ENCODE peak calls at places on chromosomes 3 and 15, in eight cellular contexts. One of them, this sample, is unnamed.

GRCh38 chr3:189712906-189713483 is 81.8 kb downstream of the TP63 start:
- DNase-seq in LoVo: no peak
- DNase-seq in stimulated activated CD4-positive, alpha-beta T cell treated with anti-CD3 and anti-CD28 coated beads, Interleukin-4, amount 100 ng/mL, for 1 hour: no peak
- DNase-seq in activated T-helper 1 cell treated with anti-CD3 and anti-CD28 coated beads, Interleukin-2, amount 50 U/mL, for 16 hours: no peak
- DNase-seq in endothelial cell of umbilical vein: no peak
- DNase-seq in left ventricle myocardium superior: no peak
- DNase-seq in caudate nucleus: no peak
- DNase-seq in brain pericyte: no peak
- DNase-seq in this sample: no peak

GRCh38 chr15:70748281-70748747 is 15.0 kb downstream of the UACA start:
- DNase-seq in endothelial cell of umbilical vein: no peak
- DNase-seq in left ventricle myocardium superior: peak; percentile 72
- DNase-seq in LoVo: no peak
- DNase-seq in brain pericyte: no peak
- DNase-seq in caudate nucleus: no peak
- DNase-seq in stimulated activated CD4-positive, alpha-beta T cell treated with anti-CD3 and anti-CD28 coated beads, Interleukin-4, amount 100 ng/mL, for 1 hour: no peak
- DNase-seq in activated T-helper 1 cell treated with anti-CD3 and anti-CD28 coated beads, Interleukin-2, amount 50 U/mL, for 16 hours: no peak
- DNase-seq in this sample: no peak

GRCh38 chr3:64445318-64446300 is 220.3 kb upstream of the PRICKLE2 start:
- DNase-seq in stimulated activated CD4-positive, alpha-beta T cell treated with anti-CD3 and anti-CD28 coated beads, Interleukin-4, amount 100 ng/mL, for 1 hour: no peak
- DNase-seq in brain pericyte: no peak
- DNase-seq in endothelial cell of umbilical vein: no peak
- DNase-seq in activated T-helper 1 cell treated with anti-CD3 and anti-CD28 coated beads, Interleukin-2, amount 50 U/mL, for 16 hours: no peak
- DNase-seq in left ventricle myocardium superior: peak; percentile 36
- DNase-seq in caudate nucleus: no peak
- DNase-seq in LoVo: no peak
- DNase-seq in this sample: no peak

GRCh38 chr15:50881121-50882048 is 27.1 kb upstream of the AP4E1 start:
- DNase-seq in endothelial cell of umbilical vein: no peak
- DNase-seq in left ventricle myocardium superior: no peak
- DNase-seq in activated T-helper 1 cell treated with anti-CD3 and anti-CD28 coated beads, Interleukin-2, amount 50 U/mL, for 16 hours: no peak
- DNase-seq in LoVo: no peak
- DNase-seq in stimulated activated CD4-positive, alpha-beta T cell treated with anti-CD3 and anti-CD28 coated beads, Interleukin-4, amount 100 ng/mL, for 1 hour: no peak
- DNase-seq in caudate nucleus: no peak
- DNase-seq in brain pericyte: no peak
- DNase-seq in this sample: no peak

GRCh38 chr3:143306419-143306818 is 186.8 kb downstream of the CHST2 start:
- DNase-seq in activated T-helper 1 cell treated with anti-CD3 and anti-CD28 coated beads, Interleukin-2, amount 50 U/mL, for 16 hours: no peak
- DNase-seq in left ventricle myocardium superior: no peak
- DNase-seq in stimulated activated CD4-positive, alpha-beta T cell treated with anti-CD3 and anti-CD28 coated beads, Interleukin-4, amount 100 ng/mL, for 1 hour: no peak
- DNase-seq in brain pericyte: no peak
- DNase-seq in endothelial cell of umbilical vein: peak; percentile 61
- DNase-seq in caudate nucleus: no peak
- DNase-seq in LoVo: peak; percentile 60
- DNase-seq in this sample: no peak

GRCh38 chr15:89627256-89627970 is 27.9 kb downstream of the KIF7 start:
- DNase-seq in brain pericyte: no peak
- DNase-seq in LoVo: no peak
- DNase-seq in left ventricle myocardium superior: no peak
- DNase-seq in caudate nucleus: no peak
- DNase-seq in endothelial cell of umbilical vein: no peak
- DNase-seq in activated T-helper 1 cell treated with anti-CD3 and anti-CD28 coated beads, Interleukin-2, amount 50 U/mL, for 16 hours: no peak
- DNase-seq in stimulated activated CD4-positive, alpha-beta T cell treated with anti-CD3 and anti-CD28 coated beads, Interleukin-4, amount 100 ng/mL, for 1 hour: no peak
- DNase-seq in this sample: no peak

GRCh38 chr3:139520028-139520737 is 19.4 kb downstream of the RBP1 start:
- DNase-seq in LoVo: no peak
- DNase-seq in activated T-helper 1 cell treated with anti-CD3 and anti-CD28 coated beads, Interleukin-2, amount 50 U/mL, for 16 hours: no peak
- DNase-seq in left ventricle myocardium superior: peak; percentile 39
- DNase-seq in endothelial cell of umbilical vein: no peak
- DNase-seq in brain pericyte: no peak
- DNase-seq in stimulated activated CD4-positive, alpha-beta T cell treated with anti-CD3 and anti-CD28 coated beads, Interleukin-4, amount 100 ng/mL, for 1 hour: no peak
- DNase-seq in caudate nucleus: no peak
- DNase-seq in this sample: no peak

GRCh38 chr3:98817546-98817945 is 54.4 kb downstream of the ST3GAL6 start:
- DNase-seq in LoVo: peak; percentile 33
- DNase-seq in caudate nucleus: no peak
- DNase-seq in brain pericyte: no peak
- DNase-seq in endothelial cell of umbilical vein: peak; percentile 66
- DNase-seq in left ventricle myocardium superior: no peak
- DNase-seq in stimulated activated CD4-positive, alpha-beta T cell treated with anti-CD3 and anti-CD28 coated beads, Interleukin-4, amount 100 ng/mL, for 1 hour: no peak
- DNase-seq in activated T-helper 1 cell treated with anti-CD3 and anti-CD28 coated beads, Interleukin-2, amount 50 U/mL, for 16 hours: no peak
- DNase-seq in this sample: no peak

GRCh38 chr3:36868614-36869436 is 76.0 kb downstream of the TRANK1 start:
- DNase-seq in caudate nucleus: peak; percentile 45
- DNase-seq in left ventricle myocardium superior: no peak
- DNase-seq in LoVo: peak; percentile 65
- DNase-seq in stimulated activated CD4-positive, alpha-beta T cell treated with anti-CD3 and anti-CD28 coated beads, Interleukin-4, amount 100 ng/mL, for 1 hour: peak; percentile 36
- DNase-seq in endothelial cell of umbilical vein: peak; percentile 67
- DNase-seq in brain pericyte: no peak
- DNase-seq in activated T-helper 1 cell treated with anti-CD3 and anti-CD28 coated beads, Interleukin-2, amount 50 U/mL, for 16 hours: peak; percentile 17
- DNase-seq in this sample: peak; percentile 21

GRCh38 chr3:72458365-72458764 is 389.9 kb downstream of the SHQ1 start:
- DNase-seq in activated T-helper 1 cell treated with anti-CD3 and anti-CD28 coated beads, Interleukin-2, amount 50 U/mL, for 16 hours: no peak
- DNase-seq in brain pericyte: no peak
- DNase-seq in LoVo: peak; percentile 53
- DNase-seq in left ventricle myocardium superior: no peak
- DNase-seq in stimulated activated CD4-positive, alpha-beta T cell treated with anti-CD3 and anti-CD28 coated beads, Interleukin-4, amount 100 ng/mL, for 1 hour: no peak
- DNase-seq in caudate nucleus: no peak
- DNase-seq in endothelial cell of umbilical vein: no peak
- DNase-seq in this sample: no peak

GRCh38 chr3:169667380-169667671 is 3.8 kb upstream of the MECOM start:
- DNase-seq in left ventricle myocardium superior: no peak
- DNase-seq in activated T-helper 1 cell treated with anti-CD3 and anti-CD28 coated beads, Interleukin-2, amount 50 U/mL, for 16 hours: no peak
- DNase-seq in endothelial cell of umbilical vein: peak; percentile 46
- DNase-seq in LoVo: no peak
- DNase-seq in brain pericyte: no peak
- DNase-seq in stimulated activated CD4-positive, alpha-beta T cell treated with anti-CD3 and anti-CD28 coated beads, Interleukin-4, amount 100 ng/mL, for 1 hour: no peak
- DNase-seq in caudate nucleus: no peak
- DNase-seq in this sample: no peak

GRCh38 chr15:78790027-78790426 is 21.2 kb downstream of the ADAMTS7 start:
- DNase-seq in caudate nucleus: no peak
- DNase-seq in brain pericyte: no peak
- DNase-seq in activated T-helper 1 cell treated with anti-CD3 and anti-CD28 coated beads, Interleukin-2, amount 50 U/mL, for 16 hours: no peak
- DNase-seq in left ventricle myocardium superior: no peak
- DNase-seq in endothelial cell of umbilical vein: no peak
- DNase-seq in stimulated activated CD4-positive, alpha-beta T cell treated with anti-CD3 and anti-CD28 coated beads, Interleukin-4, amount 100 ng/mL, for 1 hour: no peak
- DNase-seq in LoVo: no peak
- DNase-seq in this sample: no peak

GRCh38 chr3:54122046-54122801 is at the start of gene CACNA2D3:
- DNase-seq in activated T-helper 1 cell treated with anti-CD3 and anti-CD28 coated beads, Interleukin-2, amount 50 U/mL, for 16 hours: no peak
- DNase-seq in brain pericyte: no peak
- DNase-seq in LoVo: no peak
- DNase-seq in caudate nucleus: no peak
- DNase-seq in left ventricle myocardium superior: peak; percentile 85
- DNase-seq in endothelial cell of umbilical vein: no peak
- DNase-seq in stimulated activated CD4-positive, alpha-beta T cell treated with anti-CD3 and anti-CD28 coated beads, Interleukin-4, amount 100 ng/mL, for 1 hour: no peak
- DNase-seq in this sample: no peak

GRCh38 chr3:102449341-102449740 is 14.5 kb downstream of the ZPLD1 start:
- DNase-seq in brain pericyte: no peak
- DNase-seq in stimulated activated CD4-positive, alpha-beta T cell treated with anti-CD3 and anti-CD28 coated beads, Interleukin-4, amount 100 ng/mL, for 1 hour: no peak
- DNase-seq in activated T-helper 1 cell treated with anti-CD3 and anti-CD28 coated beads, Interleukin-2, amount 50 U/mL, for 16 hours: no peak
- DNase-seq in LoVo: no peak
- DNase-seq in left ventricle myocardium superior: no peak
- DNase-seq in caudate nucleus: no peak
- DNase-seq in endothelial cell of umbilical vein: no peak
- DNase-seq in this sample: no peak

GRCh38 chr3:108096506-108097325 is 5.9 kb upstream of the CD47 start:
- DNase-seq in stimulated activated CD4-positive, alpha-beta T cell treated with anti-CD3 and anti-CD28 coated beads, Interleukin-4, amount 100 ng/mL, for 1 hour: no peak
- DNase-seq in activated T-helper 1 cell treated with anti-CD3 and anti-CD28 coated beads, Interleukin-2, amount 50 U/mL, for 16 hours: no peak
- DNase-seq in left ventricle myocardium superior: no peak
- DNase-seq in brain pericyte: no peak
- DNase-seq in caudate nucleus: no peak
- DNase-seq in LoVo: no peak
- DNase-seq in endothelial cell of umbilical vein: no peak
- DNase-seq in this sample: no peak

GRCh38 chr3:57709559-57709958 is 16.7 kb upstream of the DENND6A start:
- DNase-seq in caudate nucleus: no peak
- DNase-seq in activated T-helper 1 cell treated with anti-CD3 and anti-CD28 coated beads, Interleukin-2, amount 50 U/mL, for 16 hours: no peak
- DNase-seq in brain pericyte: no peak
- DNase-seq in endothelial cell of umbilical vein: peak; percentile 69
- DNase-seq in left ventricle myocardium superior: no peak
- DNase-seq in stimulated activated CD4-positive, alpha-beta T cell treated with anti-CD3 and anti-CD28 coated beads, Interleukin-4, amount 100 ng/mL, for 1 hour: no peak
- DNase-seq in LoVo: no peak
- DNase-seq in this sample: no peak

GRCh38 chr3:122619040-122619439 is 41.6 kb downstream of the PARP15 start:
- DNase-seq in stimulated activated CD4-positive, alpha-beta T cell treated with anti-CD3 and anti-CD28 coated beads, Interleukin-4, amount 100 ng/mL, for 1 hour: no peak
- DNase-seq in caudate nucleus: no peak
- DNase-seq in left ventricle myocardium superior: no peak
- DNase-seq in brain pericyte: no peak
- DNase-seq in LoVo: no peak
- DNase-seq in activated T-helper 1 cell treated with anti-CD3 and anti-CD28 coated beads, Interleukin-2, amount 50 U/mL, for 16 hours: no peak
- DNase-seq in endothelial cell of umbilical vein: no peak
- DNase-seq in this sample: no peak

GRCh38 chr15:34119291-34119690 is 17.4 kb downstream of the PGBD4 start:
- DNase-seq in left ventricle myocardium superior: no peak
- DNase-seq in LoVo: peak; percentile 41
- DNase-seq in caudate nucleus: no peak
- DNase-seq in brain pericyte: no peak
- DNase-seq in stimulated activated CD4-positive, alpha-beta T cell treated with anti-CD3 and anti-CD28 coated beads, Interleukin-4, amount 100 ng/mL, for 1 hour: no peak
- DNase-seq in endothelial cell of umbilical vein: no peak
- DNase-seq in activated T-helper 1 cell treated with anti-CD3 and anti-CD28 coated beads, Interleukin-2, amount 50 U/mL, for 16 hours: no peak
- DNase-seq in this sample: no peak

GRCh38 chr15:39833515-39833981 is 50.9 kb upstream of the FSIP1 start:
- DNase-seq in caudate nucleus: no peak
- DNase-seq in endothelial cell of umbilical vein: no peak
- DNase-seq in LoVo: no peak
- DNase-seq in activated T-helper 1 cell treated with anti-CD3 and anti-CD28 coated beads, Interleukin-2, amount 50 U/mL, for 16 hours: no peak
- DNase-seq in stimulated activated CD4-positive, alpha-beta T cell treated with anti-CD3 and anti-CD28 coated beads, Interleukin-4, amount 100 ng/mL, for 1 hour: no peak
- DNase-seq in left ventricle myocardium superior: no peak
- DNase-seq in brain pericyte: no peak
- DNase-seq in this sample: no peak